ENCODE peak calls at places on chromosomes 12 and 14, in seven cellular contexts. D is H7; K is pancreas; A is GM23338; G is sigmoid colon; T is effector memory CD4-positive, alpha-beta T cell; B is heart right ventricle. N is an unnamed sample. For H3K27me3, the result is how much of the 10 kb centered on the place peaks cover.

GRCh38 chr14:86802726-86803125 is 1190.3 kb downstream of the GALC start:
- DNase-seq in A (no peak), D (no peak), T (no peak), G (no peak), B (no peak), K (no peak), N (no peak)

GRCh38 chr14:68978550-68978911 is 571 bp downstream of the ACTN1 start:
- DNase-seq in B (peak), D (peak), T (peak), G (peak), A (peak), K (peak), N (no peak)

GRCh38 chr14:68578597-68578996 is 214.3 kb downstream of the ZFP36L1 start:
- DNase-seq in G (no peak), B (no peak), T (no peak), A (no peak), K (no peak), D (no peak), N (no peak)

GRCh38 chr14:106831322-106831720 is 1304.9 kb downstream of the TMEM121 start:
- DNase-seq in G (no peak), K (no peak), B (no peak), A (peak), T (no peak), D (no peak), N (peak)

GRCh38 chr14:65483647-65484046 is 71.1 kb downstream of the FUT8 start:
- DNase-seq in K (no peak), A (no peak), B (no peak), T (no peak), G (no peak), D (no peak), N (no peak)

GRCh38 chr12:112126000-112126431 is 656 bp downstream of the TRAFD1 start:
- DNase-seq in T (no peak), G (no peak), K (no peak), A (peak), B (no peak), D (peak), N (no peak)

GRCh38 chr14:51860836-51861583 is 598 bp downstream of the GNG2 start:
- DNase-seq in A (no peak), K (no peak), G (no peak), B (no peak), T (no peak), D (peak), N (no peak)

GRCh38 chr12:6688543-6688999 is 604 bp downstream of the ZNF384 start:
- DNase-seq in K (no peak), D (no peak), G (no peak), A (no peak), T (no peak), B (peak), N (peak)

GRCh38 chr12:12349711-12350665 is at the start of gene MANSC1:
- DNase-seq in K (peak), T (peak), D (peak), G (peak), A (peak), B (peak), N (peak)

GRCh38 chr12:123223241-123223668 is 9.7 kb downstream of the MPHOSPH9 start:
- DNase-seq in G (no peak), D (no peak), T (peak), K (no peak), A (no peak), B (no peak), N (peak)

GRCh38 chr12:53862831-53863230 is 75.8 kb upstream of the HOXC13 start:
- DNase-seq in A (no peak), B (no peak), D (no peak), T (no peak), K (no peak), G (no peak), N (no peak)

GRCh38 chr12:53862206-53862605 is 76.4 kb upstream of the HOXC13 start:
- DNase-seq in G (no peak), T (no peak), D (no peak), A (no peak), B (no peak), K (no peak), N (no peak)

GRCh38 chr12:53856132-53856531 is 82.5 kb upstream of the HOXC13 start:
- DNase-seq in G (no peak), T (no peak), K (no peak), A (no peak), D (no peak), B (no peak), N (no peak)

GRCh38 chr12:53860426-53861223 is 78.0 kb upstream of the HOXC13 start:
- DNase-seq in T (no peak), D (no peak), K (no peak), G (no peak), B (no peak), A (no peak), N (no peak)
- H3K27me3 ChIP-seq in T (under half), D (under half), K (under half), G (under half), B (under half), A (under half), N (under half)

DNA sequence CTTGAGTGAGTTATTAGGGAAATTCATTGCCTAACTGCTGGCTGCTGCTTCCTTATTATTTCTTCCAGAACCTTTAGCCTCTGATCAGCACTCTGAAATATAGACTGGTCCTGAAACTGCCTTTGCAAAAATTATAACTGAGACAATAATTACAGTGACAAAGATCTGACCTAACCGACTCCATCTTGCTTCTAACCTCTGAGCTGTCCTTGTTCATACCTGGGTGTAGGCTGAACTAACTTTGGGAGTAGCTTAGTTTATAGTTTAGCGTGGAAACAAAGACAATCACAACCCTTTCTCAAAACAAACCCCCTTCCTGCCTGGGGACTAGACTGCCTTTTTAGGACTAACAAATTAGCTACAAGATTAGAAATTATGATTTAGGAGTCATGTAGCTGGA is 117.4 kb downstream of the DYRK2 start:
- DNase-seq in B (no peak), D (no peak), G (no peak), T (no peak), K (no peak), A (no peak), N (no peak)
- H3K27me3 ChIP-seq in B (under half), D (under half), G (under half), T (under half), K (under half), A (under half), N (under half)

DNA sequence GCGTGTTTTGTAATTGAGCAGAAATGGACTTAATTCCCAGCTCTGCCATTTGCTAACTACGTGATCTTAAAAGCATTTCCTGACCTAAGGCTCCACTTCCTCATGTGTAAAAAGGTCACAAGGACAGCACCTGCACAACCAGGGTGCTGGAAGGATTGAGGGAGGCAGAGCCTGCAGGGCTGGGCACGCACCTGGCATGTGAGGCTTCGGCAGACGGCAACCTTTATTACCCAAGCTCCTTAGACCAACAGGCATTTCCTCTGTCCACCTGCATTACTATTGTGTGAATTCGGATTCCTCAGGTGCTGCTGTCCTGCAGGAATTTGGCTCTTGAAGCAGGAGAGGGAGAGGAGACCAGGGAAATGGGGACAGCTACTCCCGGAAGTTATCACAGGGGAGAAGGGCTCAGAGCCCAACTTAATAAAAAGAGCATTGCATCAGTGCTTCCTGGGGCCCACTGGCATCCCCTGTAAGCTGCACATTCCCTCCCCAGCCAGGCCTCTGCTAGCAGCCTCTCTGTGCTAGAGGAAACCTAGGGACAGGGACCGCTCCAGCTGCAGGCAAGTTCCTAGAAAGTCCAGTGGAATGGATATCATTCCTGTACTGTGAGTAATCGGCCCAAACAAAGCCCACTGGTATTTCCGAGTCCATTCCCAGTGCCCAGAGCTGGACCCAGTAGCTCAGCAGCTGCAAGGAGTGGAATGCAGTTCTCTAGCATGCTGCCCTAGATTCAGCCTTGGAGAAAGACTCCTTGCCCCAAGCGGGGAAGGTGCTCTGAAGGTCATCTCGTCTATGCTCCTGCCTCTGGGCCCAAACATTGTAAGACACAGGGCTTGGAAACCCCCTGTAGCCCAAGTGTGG is 157.1 kb upstream of the CCND2 start:
- DNase-seq in G (peak), D (no peak), K (no peak), B (peak), T (no peak), A (peak), N (no peak)
- H3K27me3 ChIP-seq in G (under half), D (under half), K (under half), B (under half), T (under half), A (under half), N (under half)

GRCh38 chr12:116881325-116881866 is at the start of gene HRK:
- DNase-seq in T (no peak), B (peak), G (no peak), D (peak), K (no peak), A (peak), N (no peak)
- H3K27me3 ChIP-seq in T (under half), B (under half), G (half or more), D (half or more), K (under half), A (half or more), N (under half)